ENCODE peak calls at places on chromosome 18, in six cellular contexts. J is OCI-LY7; L is mammary epithelial cell; V is uterus; D is brain microvascular endothelial cell; G is CD8-positive, alpha-beta memory T cell. U is an unnamed sample.

GRCh38 chr18:25033747-25034471 is 318.1 kb downstream of the ZNF521 start:
- DNase-seq in V (no peak), D (no peak), G (no peak), L (peak; percentile 63), J (no peak), U (peak; percentile 52)

GRCh38 chr18:60232541-60232940 is 140.0 kb downstream of the MC4R start:
- DNase-seq in V (no peak), L (peak; percentile 86), G (no peak), J (no peak), D (peak; percentile 8), U (peak; percentile 90)

GRCh38 chr18:36758001-36758400 is 70.8 kb downstream of the TPGS2 start:
- DNase-seq in J (no peak), V (no peak), D (no peak), L (no peak), G (no peak), U (no peak)

GRCh38 chr18:37314534-37314933 is 251.1 kb downstream of the CELF4 start:
- DNase-seq in V (no peak), L (no peak), G (no peak), J (no peak), D (no peak), U (no peak)

GRCh38 chr18:3758531-3758930 is 308.6 kb downstream of the TGIF1 start:
- DNase-seq in J (no peak), L (peak; percentile 50), V (no peak), D (peak; percentile 72), G (no peak), U (peak; percentile 81)

GRCh38 chr18:24502621-24503020 is 42.2 kb downstream of the HRH4 start:
- DNase-seq in J (no peak), D (no peak), L (no peak), V (no peak), G (no peak), U (peak; percentile 54)

GRCh38 chr18:13455960-13456471 is 237.5 kb downstream of the LDLRAD4 start:
- DNase-seq in G (no peak), L (no peak), J (peak; percentile 51), V (no peak), D (no peak), U (no peak)

GRCh38 chr18:48979944-48980890 is 29.5 kb upstream of the SMAD7 start:
- DNase-seq in L (no peak), J (no peak), V (no peak), D (peak; percentile 51), G (no peak), U (no peak)

GRCh38 chr18:48024891-48025660 is 94.6 kb upstream of the SMAD2 start:
- DNase-seq in V (no peak), G (no peak), J (no peak), D (no peak), L (no peak), U (no peak)

GRCh38 chr18:76958692-76959341 is 136.5 kb downstream of the ZNF236 start:
- DNase-seq in D (peak; percentile 29), J (no peak), G (no peak), V (no peak), L (no peak), U (no peak)

GRCh38 chr18:1488957-1489356 is 584.3 kb downstream of the ADCYAP1 start:
- DNase-seq in V (no peak), G (no peak), J (no peak), D (no peak), L (no peak), U (no peak)

GRCh38 chr18:23884712-23885375 is 129.7 kb upstream of the TTC39C start:
- DNase-seq in J (no peak), D (no peak), G (peak; percentile 27), V (peak; percentile 68), L (peak; percentile 61), U (no peak)

GRCh38 chr18:69874058-69874457 is 73.6 kb downstream of the CD226 start:
- DNase-seq in J (no peak), V (no peak), L (no peak), G (no peak), D (peak; percentile 25), U (peak; percentile 8)

GRCh38 chr18:76445275-76445674 is 49.8 kb downstream of the ZNF516 start:
- DNase-seq in J (no peak), L (peak; percentile 71), V (no peak), D (peak; percentile 80), G (no peak), U (peak; percentile 50)

GRCh38 chr18:48230459-48231113 is 178.6 kb downstream of the ZBTB7C start:
- DNase-seq in L (peak; percentile 61), J (peak; percentile 14), V (no peak), G (no peak), D (peak; percentile 60), U (peak; percentile 80)

GRCh38 chr18:6406075-6406909 is 8.4 kb downstream of the L3MBTL4 start:
- DNase-seq in L (peak; percentile 2), D (peak; percentile 53), V (no peak), J (no peak), G (no peak), U (peak; percentile 2)

GRCh38 chr18:250685-251084 is 17.2 kb downstream of the THOC1 start:
- DNase-seq in J (no peak), L (peak; percentile 17), G (no peak), D (no peak), V (no peak), U (peak; percentile 58)

GRCh38 chr18:5693637-5694175 is 149.9 kb upstream of the EPB41L3 start:
- DNase-seq in G (no peak), L (no peak), J (no peak), V (no peak), D (no peak), U (no peak)

GRCh38 chr18:7603259-7604000 is 36.3 kb downstream of the PTPRM start:
- DNase-seq in D (no peak), G (no peak), V (no peak), J (no peak), L (no peak), U (no peak)

GRCh38 chr18:13526519-13526918 is 199.8 kb downstream of the FAM210A start:
- DNase-seq in L (no peak), V (no peak), G (no peak), D (no peak), J (no peak), U (no peak)

GRCh38 chr18:63237486-63237885 is 82.1 kb downstream of the BCL2 start:
- DNase-seq in D (peak; percentile 7), L (no peak), G (no peak), J (no peak), V (no peak), U (peak; percentile 5)

GRCh38 chr18:63238711-63239110 is 80.9 kb downstream of the BCL2 start:
- DNase-seq in V (no peak), J (no peak), G (no peak), D (no peak), L (no peak), U (peak; percentile 16)

GRCh38 chr18:63236990-63237389 is 82.6 kb downstream of the BCL2 start:
- DNase-seq in V (peak; percentile 64), J (no peak), D (no peak), L (no peak), G (no peak), U (no peak)

GRCh38 chr18:63236417-63236816 is 83.2 kb downstream of the BCL2 start:
- DNase-seq in L (no peak), D (no peak), V (no peak), J (no peak), G (no peak), U (no peak)

DNA sequence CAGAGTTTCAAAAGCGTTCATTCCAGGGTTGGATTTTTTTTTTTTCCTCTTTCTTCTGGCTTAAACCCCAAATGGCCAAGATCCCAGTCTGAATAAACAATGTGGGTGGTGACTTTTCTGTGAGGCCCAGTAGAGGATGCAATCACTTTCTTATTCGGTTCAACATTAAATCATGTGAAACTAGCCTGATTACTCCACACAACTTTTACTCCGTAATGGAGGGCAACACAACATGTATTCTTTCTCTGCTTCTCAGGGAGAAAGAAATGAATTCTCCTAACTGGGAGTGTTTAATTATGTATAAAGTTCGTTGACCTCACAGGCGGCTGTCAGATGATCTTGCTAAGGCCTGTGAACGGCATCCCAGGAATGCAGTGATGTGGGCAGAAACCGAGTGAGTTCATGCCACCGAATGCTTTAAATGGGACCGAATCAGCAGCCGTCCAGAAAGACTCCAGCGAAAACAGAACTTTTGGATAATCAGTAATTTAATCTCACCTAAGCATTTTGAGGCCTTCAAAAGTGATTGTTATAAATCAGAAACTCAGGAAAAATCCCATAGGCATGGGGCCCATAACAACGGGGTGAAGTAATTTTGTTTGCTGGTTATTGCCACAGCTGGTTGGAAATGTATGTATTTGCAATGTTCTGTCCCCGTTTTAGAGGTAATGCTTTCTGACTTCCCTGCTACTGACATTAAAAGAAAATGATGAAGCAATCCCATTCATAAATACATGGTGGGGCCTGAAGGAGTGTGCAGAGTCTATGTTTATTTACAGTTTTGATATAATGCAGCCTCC is 81.5 kb downstream of the BCL2 start:
- DNase-seq in J (no peak), D (peak; percentile 88), V (no peak), G (no peak), L (peak; percentile 72), U (peak; percentile 84)
- H3K4me3 ChIP-seq in J (no peak overlapping the region), D (peak overlapping the region; percentile 18), V (no peak overlapping the region), G (no peak overlapping the region), L (no peak overlapping the region), U (no peak overlapping the region)

DNA sequence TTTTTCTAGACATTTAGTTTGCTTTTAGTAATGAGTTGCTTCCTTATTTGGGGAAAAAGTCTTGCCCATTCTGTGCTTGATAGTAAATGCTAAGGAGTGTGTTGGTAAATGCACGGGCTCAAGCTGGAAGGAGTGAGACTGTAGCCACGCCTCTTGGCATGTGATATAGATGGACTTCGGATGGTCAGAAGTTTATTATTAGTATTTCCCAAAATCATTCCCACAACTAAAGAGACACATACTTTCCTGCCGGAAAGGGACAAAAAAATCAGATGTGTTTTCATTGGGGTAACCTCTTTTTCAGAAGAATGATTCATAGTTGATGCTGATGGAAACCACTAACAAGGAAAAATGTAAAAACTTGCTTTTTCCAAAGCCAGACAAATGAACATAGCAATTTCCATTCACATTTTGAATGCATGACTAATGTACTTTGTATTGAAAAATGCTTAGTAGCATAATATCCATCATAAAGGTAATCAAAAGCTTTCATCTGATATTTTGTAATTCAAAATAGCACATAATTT is 133.2 kb downstream of the ZNF532 start:
- DNase-seq in D (peak; percentile 92), L (peak; percentile 59), G (no peak), V (peak; percentile 46), J (no peak), U (peak; percentile 37)
- H3K4me3 ChIP-seq in D (no peak overlapping the region), L (no peak overlapping the region), G (no peak overlapping the region), V (no peak overlapping the region), J (no peak overlapping the region), U (no peak overlapping the region)

GRCh38 chr18:8707946-8708345 is 2.6 kb downstream of the MTCL1 start:
- DNase-seq in V (no peak), L (no peak), J (no peak), D (no peak), G (no peak), U (no peak)
- H3K4me3 ChIP-seq in V (no peak overlapping the region), L (peak overlapping the region; percentile 80), J (peak overlapping the region; percentile 91), D (peak overlapping the region; percentile 73), G (no peak overlapping the region), U (peak overlapping the region; percentile 65)

GRCh38 chr18:31684279-31685096 is at the start of gene B4GALT6:
- DNase-seq in G (peak; percentile 2), V (no peak), L (peak; percentile 48), J (peak; percentile 62), D (peak; percentile 7), U (peak; percentile 20)

GRCh38 chr18:31685097-31686082 is 1.0 kb upstream of the B4GALT6 start:
- DNase-seq in D (peak; percentile 16), J (peak; percentile 82), V (peak; percentile 45), G (peak; percentile 17), L (peak; percentile 81), U (peak; percentile 79)

GRCh38 chr18:31680836-31681568 is 3.4 kb downstream of the B4GALT6 start:
- DNase-seq in D (no peak), G (no peak), J (peak; percentile 54), V (no peak), L (peak; percentile 13), U (peak; percentile 30)

GRCh38 chr18:31683968-31684278 is 458 bp downstream of the B4GALT6 start:
- DNase-seq in J (no peak), D (no peak), G (no peak), L (no peak), V (no peak), U (peak; percentile 49)

GRCh38 chr18:31683106-31683505 is 1.3 kb downstream of the B4GALT6 start:
- DNase-seq in J (no peak), D (no peak), G (no peak), L (no peak), V (no peak), U (no peak)
- H3K4me3 ChIP-seq in J (peak overlapping the region; percentile 87), D (no peak overlapping the region), G (no peak overlapping the region), L (no peak overlapping the region), V (no peak overlapping the region), U (no peak overlapping the region)

U was measured in epithelial cell of esophagus.